ENCODE peak calls at places on chromosomes 7 and 10, in eight cellular contexts. D is fibroblast of mammary gland, C is GM06990, M is colonic mucosa, Z is heart left ventricle, K is IMR-90, S is adrenal gland, X is GM23338. O is an unnamed sample.

GRCh38 chr10:85124592-85124991 is 796.2 kb downstream of the CCSER2 start:
- DNase-seq in Z (peak), K (no peak), D (no peak), S (peak), C (no peak), X (no peak), M (no peak), O (no peak)

GRCh38 chr10:80429521-80429966 is 21.2 kb downstream of the PRXL2A start:
- DNase-seq in M (peak), Z (no peak), K (no peak), D (peak), C (no peak), S (peak), X (no peak), O (no peak)

GRCh38 chr7:114086491-114086905 is 167.7 kb upstream of the PPP1R3A start:
- DNase-seq in M (peak), Z (peak), S (peak), K (no peak), C (peak), D (no peak), X (peak), O (no peak)

GRCh38 chr7:137886266-137886665 is 39.5 kb upstream of the DGKI start:
- DNase-seq in S (no peak), X (peak), M (no peak), Z (no peak), C (no peak), D (no peak), K (no peak), O (no peak)

GRCh38 chr7:28481131-28481926 is 69.0 kb downstream of the CREB5 start:
- DNase-seq in D (peak), X (peak), M (no peak), K (peak), C (peak), Z (no peak), S (no peak), O (peak)

GRCh38 chr7:139897422-139898085 is 68.5 kb downstream of the TBXAS1 start:
- DNase-seq in D (no peak), C (no peak), M (no peak), X (no peak), S (no peak), K (no peak), Z (no peak), O (no peak)

GRCh38 chr7:75798770-75799169 is 14.8 kb downstream of the CCL24 start:
- DNase-seq in M (peak), K (no peak), C (no peak), Z (no peak), X (no peak), D (no peak), S (no peak), O (no peak)

GRCh38 chr7:1259621-1260020 is 26.9 kb downstream of the UNCX start:
- DNase-seq in X (no peak), K (no peak), Z (no peak), M (no peak), C (no peak), D (no peak), S (no peak), O (no peak)

GRCh38 chr10:49686651-49687050 is 7.2 kb downstream of the C10orf53 start:
- DNase-seq in K (no peak), Z (no peak), S (no peak), X (peak), D (no peak), M (no peak), C (no peak), O (no peak)

GRCh38 chr7:79182283-79182682 is 271.2 kb downstream of the MAGI2 start:
- DNase-seq in Z (no peak), D (peak), K (peak), M (no peak), C (no peak), S (no peak), X (no peak), O (peak)

GRCh38 chr10:23557777-23558176 is 118.9 kb downstream of the OTUD1 start:
- DNase-seq in D (peak), M (no peak), K (no peak), X (no peak), C (no peak), S (no peak), Z (no peak), O (no peak)

GRCh38 chr10:114367676-114368391 is 36.5 kb downstream of the AFAP1L2 start:
- DNase-seq in X (no peak), C (no peak), M (no peak), Z (no peak), K (no peak), S (no peak), D (no peak), O (no peak)

GRCh38 chr10:77575271-77576006 is 62.2 kb downstream of the KCNMA1 start:
- DNase-seq in C (no peak), X (no peak), D (no peak), M (no peak), K (no peak), Z (no peak), S (no peak), O (no peak)

GRCh38 chr7:27970350-27970749 is 210.2 kb downstream of the JAZF1 start:
- DNase-seq in C (no peak), Z (no peak), K (no peak), D (no peak), M (no peak), X (no peak), S (no peak), O (no peak)

GRCh38 chr10:47421057-47421952 is 37.2 kb upstream of the ZNF488 start:
- DNase-seq in D (peak), X (no peak), S (no peak), C (no peak), Z (no peak), K (peak), M (no peak), O (peak)

GRCh38 chr7:120064565-120064964 is 208.4 kb upstream of the KCND2 start:
- DNase-seq in Z (no peak), X (no peak), C (peak), M (no peak), K (peak), S (no peak), D (peak), O (peak)
- H3K4me3 ChIP-seq in Z (no peak), X (no peak), C (no peak), M (no peak), K (no peak), S (no peak), D (no peak), O (no peak)

GRCh38 chr7:11985971-11986370 is 154.0 kb upstream of the THSD7A start:
- DNase-seq in X (no peak), M (no peak), S (no peak), D (no peak), C (no peak), Z (no peak), K (no peak), O (no peak)
- TF ChIP-seq CTCF in X (no peak), M (no peak), S (no peak), D (no peak), C (no peak), Z (no peak), K (no peak), O (no peak)

GRCh38 chr10:21293518-21294356 is 231.7 kb downstream of the SKIDA1 start:
- DNase-seq in S (no peak), M (no peak), D (no peak), X (no peak), Z (no peak), K (no peak), C (no peak), O (peak)
- H3K4me3 ChIP-seq in S (no peak), M (no peak), D (no peak), X (peak), Z (no peak), K (no peak), C (no peak), O (peak)

GRCh38 chr10:13206091-13206490 is 28.1 kb downstream of the UCMA start:
- DNase-seq in C (no peak), X (no peak), S (no peak), Z (no peak), D (no peak), K (no peak), M (no peak), O (no peak)

GRCh38 chr10:13201132-13201531 is 33.0 kb downstream of the UCMA start:
- DNase-seq in S (no peak), X (no peak), K (peak), M (no peak), D (no peak), C (no peak), Z (no peak), O (peak)

DNA sequence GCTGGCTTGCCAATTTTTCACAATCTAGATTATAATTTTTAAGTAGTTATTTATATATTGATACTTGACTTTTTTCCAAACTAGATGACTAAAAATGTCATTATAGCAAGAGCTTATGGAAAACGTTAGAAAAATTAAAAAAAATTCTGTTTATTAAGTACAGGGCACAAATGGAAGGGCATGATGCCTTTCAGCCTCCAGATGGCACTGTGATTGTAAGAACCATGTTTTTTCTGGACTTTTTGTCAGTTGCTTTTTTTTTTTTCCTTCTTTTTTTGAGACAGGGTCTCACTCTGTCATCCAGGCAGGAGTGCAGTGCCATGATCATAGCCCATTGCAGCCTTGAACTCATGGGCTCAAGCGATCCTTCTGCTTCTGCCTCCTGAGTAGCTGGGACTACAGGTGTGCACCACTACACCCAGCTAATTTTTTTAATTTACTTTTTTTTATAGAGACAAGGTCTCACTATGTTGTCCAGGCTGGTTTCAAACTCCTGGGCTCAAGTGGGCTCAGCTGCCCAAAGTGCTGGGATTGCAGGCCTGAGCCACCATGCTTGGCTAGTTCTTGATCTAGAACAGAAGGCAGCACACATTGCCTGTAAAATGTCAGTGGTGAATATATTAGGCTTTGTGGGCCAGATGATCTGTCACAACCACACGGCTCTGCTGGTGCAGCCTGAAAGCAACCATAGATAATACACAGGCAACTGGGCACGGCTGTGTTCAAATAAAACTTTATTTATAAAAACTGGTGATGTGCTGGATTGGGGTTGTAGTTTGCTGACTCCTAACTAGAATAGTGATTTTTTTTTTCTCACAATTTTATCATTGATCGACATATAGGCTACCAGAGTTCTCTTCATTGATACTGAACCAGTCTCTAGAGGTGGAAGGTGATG is 27.4 kb downstream of the UCMA start:
- DNase-seq in M (no peak), X (peak), Z (no peak), K (peak), C (no peak), D (peak), S (peak), O (peak)
- TF ChIP-seq CTCF in M (peak), X (peak), Z (peak), K (peak), C (peak), D (peak), S (peak), O (peak)

GRCh38 chr7:87318741-87319140 is 26.7 kb upstream of the CROT start:
- DNase-seq in X (no peak), Z (no peak), C (no peak), S (no peak), M (no peak), K (no peak), D (no peak), O (peak)
- H3K4me3 ChIP-seq in X (no peak), Z (no peak), C (no peak), S (no peak), M (peak), K (no peak), D (no peak), O (no peak)

GRCh38 chr10:62038609-62039190 is 137.2 kb downstream of the ARID5B start:
- DNase-seq in D (peak), C (peak), K (peak), Z (peak), S (peak), M (peak), X (peak), O (peak)
- TF ChIP-seq CTCF in D (peak), C (peak), K (peak), Z (peak), S (peak), M (peak), X (peak), O (peak)

GRCh38 chr7:135964254-135964653 is 12.9 kb downstream of the MTPN start:
- DNase-seq in K (peak), M (no peak), S (no peak), C (no peak), Z (no peak), X (no peak), D (peak), O (no peak)
- H3K4me3 ChIP-seq in K (no peak), M (no peak), S (no peak), C (no peak), Z (no peak), X (no peak), D (no peak), O (no peak)

GRCh38 chr7:94623820-94624219 is 32.1 kb downstream of the SGCE start:
- DNase-seq in Z (no peak), S (no peak), C (no peak), X (no peak), D (no peak), K (no peak), M (no peak), O (no peak)

GRCh38 chr7:94618134-94618533 is 37.8 kb downstream of the SGCE start:
- DNase-seq in X (no peak), M (no peak), K (no peak), C (no peak), D (no peak), S (no peak), Z (no peak), O (no peak)

GRCh38 chr7:94615641-94616040 is 40.3 kb downstream of the SGCE start:
- DNase-seq in D (no peak), C (no peak), K (no peak), S (no peak), M (no peak), X (no peak), Z (no peak), O (no peak)

GRCh38 chr7:94621120-94621519 is 34.8 kb downstream of the SGCE start:
- DNase-seq in K (no peak), Z (no peak), M (no peak), S (no peak), X (no peak), C (no peak), D (no peak), O (no peak)

DNA sequence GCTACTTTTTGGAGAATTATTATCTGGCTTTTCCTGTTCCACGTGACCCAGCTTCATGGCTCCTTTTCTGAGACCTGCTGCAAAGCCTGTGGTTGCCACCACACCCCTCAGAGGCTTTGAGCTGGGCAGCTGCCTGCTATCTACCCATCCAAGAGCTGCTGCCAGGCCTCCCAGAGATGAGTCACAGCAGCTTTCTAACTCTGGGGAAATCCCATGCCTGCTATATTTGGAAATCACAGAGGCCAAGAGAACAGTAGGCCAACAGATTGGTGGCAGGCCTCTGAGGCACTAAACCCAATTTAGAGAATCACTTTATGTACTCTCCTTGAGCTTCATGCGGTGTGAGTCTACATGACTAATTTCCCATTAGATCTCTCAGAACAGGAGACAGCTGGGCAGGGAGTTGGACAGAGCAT is 35.2 kb downstream of the SGCE start:
- DNase-seq in C (peak), M (peak), D (peak), Z (peak), K (peak), X (no peak), S (peak), O (peak)
- TF ChIP-seq CTCF in C (no peak), M (no peak), D (no peak), Z (no peak), K (no peak), X (no peak), S (no peak), O (no peak)

DNA sequence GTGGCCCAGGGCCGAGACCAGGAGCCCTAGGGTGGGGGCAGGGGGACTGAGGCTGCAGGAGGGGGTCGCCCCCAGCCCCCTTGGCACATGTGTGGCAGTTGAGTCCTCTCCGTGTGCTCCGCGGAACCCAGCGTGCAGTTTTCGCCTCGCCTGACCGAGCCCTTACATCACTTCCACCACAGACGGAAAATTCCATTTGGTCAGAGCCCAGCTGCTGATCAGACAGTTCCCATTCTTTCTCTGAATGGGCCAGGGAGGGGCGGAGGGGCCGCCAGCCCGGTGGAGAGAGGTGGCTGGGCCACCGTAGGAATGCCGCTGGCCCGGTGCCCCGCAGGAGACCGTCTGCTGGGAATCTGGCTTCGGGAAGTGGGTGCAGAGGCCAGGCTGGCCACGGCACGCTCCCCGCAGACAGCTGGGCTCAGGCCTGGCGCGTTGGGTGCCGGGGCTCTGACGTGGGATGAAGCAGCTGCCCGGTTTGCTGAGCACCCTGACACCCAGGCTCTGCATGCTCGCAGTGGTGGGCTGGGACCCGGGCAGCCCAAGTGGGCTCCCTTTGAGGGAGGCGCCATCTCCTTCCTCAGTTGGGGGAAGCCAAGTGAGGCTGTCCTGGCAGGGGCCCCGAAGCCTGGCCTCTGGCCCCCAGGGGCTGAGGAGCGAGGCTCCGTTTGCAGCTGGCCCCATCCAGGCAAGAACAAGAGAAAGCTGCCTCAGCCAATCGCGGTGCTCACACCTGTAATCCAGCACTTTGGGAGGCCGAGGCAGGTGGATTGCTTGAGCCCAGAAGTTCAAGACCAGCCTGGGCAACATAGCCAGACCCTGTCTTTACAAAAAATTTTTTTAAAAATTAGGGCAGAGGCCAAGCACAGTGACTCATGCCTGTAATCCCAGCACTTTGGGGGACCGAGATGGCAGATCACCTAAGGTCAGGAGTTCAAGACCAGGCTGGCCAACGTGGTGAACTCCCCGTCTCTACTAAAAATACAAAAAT is 9.9 kb downstream of the TTYH3 start:
- DNase-seq in X (peak), Z (peak), C (peak), S (peak), K (peak), D (peak), M (peak), O (peak)
- H3K4me3 ChIP-seq in X (peak), Z (no peak), C (no peak), S (no peak), K (no peak), D (no peak), M (no peak), O (no peak)